ENCODE peak calls at places on chromosomes 16 and 17, in ten cellular contexts. S is HFFc6, O is astrocyte of the cerebellum, U is AG09319, E is H9, C is astrocyte of the spinal cord, G is esophagus squamous epithelium, A is HFF-Myc, Y is lower lobe of right lung, V is left ventricle myocardium inferior. N is an unnamed sample.

GRCh38 chr17:44971776-44972483 is 3.8 kb upstream of the C1QL1 start:
- DNase-seq in A (no peak), E (peak; percentile 80), V (no peak), C (peak; percentile 24), Y (no peak), O (no peak), G (no peak), S (peak; percentile 57), U (no peak), N (no peak)

GRCh38 chr17:16449121-16449570 is 33.8 kb downstream of the TRPV2 start:
- DNase-seq in Y (no peak), U (no peak), V (no peak), S (peak; percentile 57), G (no peak), C (peak; percentile 68), E (no peak), A (no peak), O (peak; percentile 32), N (no peak)

GRCh38 chr17:74412581-74412980 is 19.3 kb upstream of the GPRC5C start:
- DNase-seq in O (no peak), Y (no peak), E (no peak), A (no peak), U (no peak), G (no peak), C (no peak), V (no peak), S (no peak), N (no peak)

GRCh38 chr17:19717411-19717908 is 1.1 kb upstream of the SLC47A2 start:
- DNase-seq in S (no peak), C (no peak), Y (no peak), E (no peak), O (no peak), V (no peak), U (no peak), A (no peak), G (no peak), N (no peak)

GRCh38 chr16:88560722-88561484 is 9.3 kb upstream of the ZC3H18 start:
- DNase-seq in O (peak; percentile 4), Y (no peak), U (no peak), A (no peak), E (peak; percentile 59), S (no peak), V (no peak), C (peak; percentile 20), G (no peak), N (no peak)

GRCh38 chr16:11114366-11115164 is 141.4 kb downstream of the SOCS1 start:
- DNase-seq in Y (no peak), A (no peak), S (no peak), G (no peak), O (no peak), E (no peak), U (no peak), C (no peak), V (no peak), N (no peak)

GRCh38 chr16:56417138-56417537 is 8.2 kb downstream of the AMFR start:
- DNase-seq in E (no peak), V (no peak), O (no peak), C (no peak), U (no peak), Y (no peak), S (no peak), G (no peak), A (no peak), N (no peak)

GRCh38 chr16:23071202-23072083 is 77.8 kb downstream of the USP31 start:
- DNase-seq in Y (no peak), G (no peak), V (no peak), E (no peak), S (peak; percentile 53), U (no peak), A (no peak), O (peak; percentile 16), C (peak; percentile 59), N (no peak)

GRCh38 chr17:40535438-40535837 is 29.8 kb downstream of the CCR7 start:
- DNase-seq in V (no peak), C (no peak), Y (no peak), U (no peak), G (no peak), O (no peak), S (no peak), E (no peak), A (no peak), N (no peak)

GRCh38 chr16:66581246-66581952 is 2.1 kb downstream of the CMTM2 start:
- DNase-seq in A (no peak), C (peak; percentile 30), U (no peak), E (no peak), S (no peak), O (no peak), Y (no peak), V (no peak), G (no peak), N (no peak)

GRCh38 chr17:1398900-1399299 is 1.1 kb downstream of the YWHAE start:
- DNase-seq in C (peak; percentile 29), O (no peak), U (no peak), A (no peak), G (no peak), Y (no peak), V (no peak), E (no peak), S (peak; percentile 29), N (no peak)

GRCh38 chr17:2892305-2892971 is 96.2 kb downstream of the RAP1GAP2 start:
- DNase-seq in E (peak; percentile 35), V (no peak), U (peak; percentile 27), G (no peak), Y (no peak), A (peak; percentile 53), O (peak; percentile 16), C (peak; percentile 73), S (peak; percentile 83), N (peak; percentile 61)

GRCh38 chr17:36495076-36495578 is 8.6 kb downstream of the ZNHIT3 start:
- DNase-seq in V (no peak), Y (no peak), G (no peak), U (no peak), S (no peak), C (no peak), O (no peak), A (no peak), E (no peak), N (no peak)

DNA sequence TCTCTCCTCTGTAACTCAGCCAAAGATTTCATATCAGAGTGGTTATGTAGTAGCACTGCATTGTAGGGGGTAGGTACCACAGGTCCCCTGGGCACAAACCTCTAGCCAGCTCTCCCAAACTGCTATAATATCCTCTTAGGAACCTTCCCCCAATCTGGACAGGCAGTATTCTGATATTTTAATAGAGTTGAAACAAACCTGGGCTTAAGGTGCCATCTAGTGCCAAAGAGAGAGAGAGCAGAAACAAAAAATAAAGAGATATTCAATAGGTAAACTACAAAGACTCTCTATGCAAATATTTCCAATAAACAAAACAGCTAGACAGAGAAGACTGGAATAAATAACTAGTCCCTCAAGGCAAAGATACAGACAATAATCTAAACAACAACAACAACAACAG is 1070.0 kb downstream of the CDH11 start:
- DNase-seq in S (peak; percentile 3), O (peak; percentile 1), U (no peak), Y (no peak), A (peak; percentile 1), G (no peak), V (no peak), C (peak; percentile 3), E (no peak), N (no peak)
- TF ChIP-seq CTCF in S (peak; percentile 67), O (peak; percentile 23), U (peak; percentile 13), Y (no peak), A (peak; percentile 16), G (peak; percentile 59), V (peak; percentile 45), C (peak; percentile 34), E (peak; percentile 79), N (peak; percentile 29)

GRCh38 chr17:47850692-47851573 is at the start of gene SP6:
- DNase-seq in U (no peak), G (no peak), S (peak; percentile 50), V (peak; percentile 35), O (no peak), E (peak; percentile 97), A (no peak), Y (peak; percentile 84), C (peak; percentile 24), N (no peak)
- TF ChIP-seq CTCF in U (no peak), G (peak; percentile 40), S (peak; percentile 52), V (peak; percentile 46), O (peak; percentile 21), E (peak; percentile 37), A (no peak), Y (peak; percentile 18), C (no peak), N (peak; percentile 8)

GRCh38 chr17:55825213-55825612 is 74.4 kb downstream of the PCTP start:
- DNase-seq in A (no peak), G (no peak), S (no peak), O (no peak), C (no peak), V (no peak), U (no peak), Y (no peak), E (no peak), N (no peak)
- TF ChIP-seq CTCF in A (no peak), G (peak; percentile 41), S (peak; percentile 16), O (peak; percentile 28), C (peak; percentile 18), V (peak; percentile 65), U (no peak), Y (peak; percentile 24), E (peak; percentile 65), N (no peak)

DNA sequence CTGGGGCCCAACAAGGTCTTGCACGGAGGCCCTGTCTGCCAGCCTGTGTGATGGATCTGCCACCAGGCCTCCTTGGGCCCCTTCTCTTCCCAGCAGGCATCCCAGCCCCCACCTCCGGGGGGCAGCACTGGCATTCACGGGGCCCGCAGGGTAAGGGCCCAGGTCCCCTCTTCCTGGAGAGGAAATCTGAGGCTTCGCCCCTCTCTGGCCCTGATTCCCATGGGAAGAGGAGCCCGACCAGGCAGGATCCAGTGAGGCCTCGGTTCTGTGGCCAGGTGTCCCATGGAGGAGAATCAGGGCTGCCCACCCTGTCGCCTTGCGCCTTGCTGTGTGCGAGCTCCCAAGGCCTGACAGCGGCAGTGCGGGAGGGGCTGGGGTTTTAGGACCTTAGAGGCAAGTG is 48.4 kb downstream of the PDPK1 start:
- DNase-seq in C (no peak), A (no peak), S (no peak), E (peak; percentile 38), U (no peak), O (no peak), G (no peak), Y (peak; percentile 32), V (peak; percentile 9), N (no peak)
- TF ChIP-seq CTCF in C (peak; percentile 35), A (peak; percentile 27), S (peak; percentile 54), E (peak; percentile 66), U (peak; percentile 16), O (peak; percentile 18), G (no peak), Y (no peak), V (peak; percentile 19), N (no peak)